ENCODE peak calls at places on chromosomes 1 and 21, in seven cellular contexts. Z, X, S, M, D, H and R are unnamed samples.

GRCh38 chr1:234620786-234621468 is 10.9 kb upstream of the IRF2BP2 start:
- DNase-seq in S (no peak), M (no peak), X (no peak), H (no peak), D (no peak), Z (no peak), R (no peak)

GRCh38 chr1:7089485-7089884 is 304.2 kb downstream of the CAMTA1 start:
- DNase-seq in H (no peak), S (no peak), M (no peak), X (no peak), Z (no peak), D (no peak), R (no peak)

GRCh38 chr1:167175901-167176300 is 44.8 kb upstream of the POU2F1 start:
- DNase-seq in X (no peak), D (no peak), H (no peak), M (no peak), Z (no peak), S (no peak), R (no peak)

GRCh38 chr1:1306070-1306660 is 1.6 kb downstream of the ACAP3 start:
- DNase-seq in S (no peak), Z (peak), H (no peak), D (no peak), X (peak), M (no peak), R (peak)

GRCh38 chr21:32238063-32238462 is 40.8 kb downstream of the MIS18A start:
- DNase-seq in S (no peak), X (no peak), H (no peak), M (no peak), D (no peak), Z (no peak), R (no peak)

GRCh38 chr1:239448911-239449310 is 62.5 kb downstream of the CHRM3 start:
- DNase-seq in S (no peak), M (no peak), Z (no peak), H (no peak), D (peak), X (no peak), R (no peak)

GRCh38 chr1:183097438-183098051 is 74.3 kb downstream of the LAMC1 start:
- DNase-seq in S (no peak), H (no peak), Z (peak), X (no peak), D (no peak), M (no peak), R (no peak)

GRCh38 chr1:226945106-226945857 is 5.2 kb downstream of the COQ8A start:
- DNase-seq in S (no peak), X (no peak), D (no peak), M (no peak), H (no peak), Z (no peak), R (no peak)

GRCh38 chr1:78114034-78114956 is 68.5 kb downstream of the GIPC2 start:
- DNase-seq in Z (peak), M (peak), S (peak), X (peak), D (peak), H (peak), R (peak)

GRCh38 chr1:204589409-204590038 is 73.3 kb downstream of the MDM4 start:
- DNase-seq in M (no peak), S (no peak), D (no peak), X (no peak), H (no peak), Z (peak), R (no peak)

GRCh38 chr1:4512622-4513021 is 141.8 kb upstream of the AJAP1 start:
- DNase-seq in M (no peak), Z (no peak), X (no peak), S (no peak), D (no peak), H (peak), R (no peak)

GRCh38 chr1:175188936-175189335 is 3.6 kb downstream of the KIAA0040 start:
- DNase-seq in H (no peak), S (peak), Z (no peak), M (peak), D (no peak), X (peak), R (peak)

GRCh38 chr1:219582310-219582709 is 30.6 kb downstream of the ZC3H11B start:
- DNase-seq in H (no peak), S (no peak), M (no peak), D (no peak), X (no peak), Z (peak), R (no peak)

GRCh38 chr1:18950415-18951026 is 6.0 kb downstream of the IFFO2 start:
- DNase-seq in Z (no peak), H (no peak), M (peak), X (peak), D (no peak), S (no peak), R (no peak)

GRCh38 chr21:25929859-25930520 is 195.2 kb downstream of the GABPA start:
- DNase-seq in S (no peak), H (no peak), D (no peak), Z (no peak), X (no peak), M (no peak), R (no peak)

GRCh38 chr1:38360807-38361206 is 314.2 kb upstream of the POU3F1 start:
- DNase-seq in H (no peak), X (no peak), D (no peak), M (no peak), Z (no peak), S (no peak), R (no peak)

GRCh38 chr1:206482611-206483010 is 12.3 kb downstream of the IKBKE start:
- DNase-seq in H (no peak), Z (no peak), S (no peak), M (no peak), X (no peak), D (no peak), R (no peak)

GRCh38 chr1:208176654-208177053 is 67.5 kb downstream of the PLXNA2 start:
- DNase-seq in S (no peak), Z (no peak), X (no peak), D (no peak), H (no peak), M (no peak), R (no peak)

GRCh38 chr1:217626321-217626720 is 4.6 kb downstream of the GPATCH2 start:
- DNase-seq in D (no peak), Z (no peak), H (no peak), M (no peak), X (no peak), S (no peak), R (no peak)

GRCh38 chr1:205495237-205495823 is 9.1 kb upstream of the CDK18 start:
- DNase-seq in Z (no peak), H (peak), X (no peak), D (no peak), S (no peak), M (no peak), R (no peak)

GRCh38 chr1:204826970-204827369 is 43.7 kb upstream of the NFASC start:
- DNase-seq in D (no peak), Z (no peak), M (no peak), S (no peak), X (peak), H (no peak), R (peak)

GRCh38 chr1:58422436-58422835 is 124.1 kb downstream of the OMA1 start:
- DNase-seq in S (no peak), Z (no peak), X (no peak), H (no peak), M (no peak), D (no peak), R (no peak)

GRCh38 chr1:218742478-218743260 is 397.5 kb downstream of the TGFB2 start:
- DNase-seq in D (no peak), M (no peak), H (no peak), Z (no peak), X (no peak), S (no peak), R (no peak)

GRCh38 chr1:51684776-51685175 is 67.9 kb downstream of the OSBPL9 start:
- DNase-seq in X (no peak), H (peak), D (no peak), Z (no peak), S (no peak), M (no peak), R (no peak)

GRCh38 chr1:114137497-114137896 is 16.2 kb downstream of the SYT6 start:
- DNase-seq in H (no peak), Z (no peak), D (no peak), M (no peak), S (no peak), X (no peak), R (no peak)

GRCh38 chr21:35974801-35975200 is 85.5 kb downstream of the SETD4 start:
- DNase-seq in H (no peak), X (no peak), Z (no peak), S (no peak), D (peak), M (no peak), R (no peak)

GRCh38 chr1:56897150-56898004 is 42.8 kb downstream of the C8A start:
- DNase-seq in X (no peak), Z (no peak), S (no peak), H (no peak), D (no peak), M (no peak), R (no peak)

GRCh38 chr1:111222308-111223125 is 5.0 kb upstream of the CHI3L2 start:
- DNase-seq in D (peak), X (peak), Z (peak), H (peak), S (peak), M (peak), R (peak)

GRCh38 chr1:56473582-56474270 is 105.6 kb downstream of the PLPP3 start:
- DNase-seq in H (no peak), S (no peak), Z (no peak), M (no peak), D (no peak), X (no peak), R (peak)

GRCh38 chr1:98323906-98324358 is 337.6 kb upstream of the SNX7 start:
- DNase-seq in D (no peak), H (no peak), M (no peak), X (peak), Z (peak), S (no peak), R (no peak)

GRCh38 chr1:31095298-31095981 is 29.9 kb upstream of the PUM1 start:
- DNase-seq in S (no peak), X (no peak), D (no peak), M (no peak), H (no peak), Z (peak), R (no peak)

GRCh38 chr1:204308023-204308628 is 51.6 kb downstream of the PLEKHA6 start:
- DNase-seq in Z (no peak), H (no peak), M (no peak), S (no peak), D (no peak), X (no peak), R (no peak)